ENCODE peak calls at places on chromosomes 1 and 21, in seven cellular contexts. A is cardiac muscle cell, R is HTR-8/SVneo, F is EH, I is right cardiac atrium, V is Daoy, L is astrocyte of the cerebellum. H is an unnamed sample.

GRCh38 chr1:112833806-112834205 is 118.7 kb upstream of the PPM1J start:
- DNase-seq in F (no peak), R (no peak), A (no peak), V (no peak), I (no peak), L (no peak), H (no peak)

GRCh38 chr1:238624786-238625185 is 734.1 kb upstream of the ZP4 start:
- DNase-seq in A (no peak), L (no peak), F (no peak), R (no peak), V (no peak), I (no peak), H (no peak)

GRCh38 chr1:201753492-201753891 is 75.5 kb upstream of the IPO9 start:
- DNase-seq in L (no peak), V (no peak), R (no peak), A (no peak), F (peak; percentile 77), I (no peak), H (no peak)

GRCh38 chr1:172449585-172450523 is 6.0 kb upstream of the PIGC start:
- DNase-seq in V (peak; percentile 68), L (peak; percentile 18), F (peak; percentile 71), A (peak; percentile 77), R (peak; percentile 69), I (peak; percentile 58), H (peak; percentile 71)

GRCh38 chr1:166947398-166948043 is 27.8 kb downstream of the ILDR2 start:
- DNase-seq in L (peak; percentile 60), V (peak; percentile 87), R (peak; percentile 48), A (peak; percentile 69), I (peak; percentile 44), F (peak; percentile 61), H (peak; percentile 91)

GRCh38 chr1:23184203-23184602 is 15.5 kb upstream of the LUZP1 start:
- DNase-seq in F (no peak), I (no peak), A (no peak), L (no peak), V (no peak), R (no peak), H (no peak)

GRCh38 chr1:222552882-222553281 is 5.0 kb upstream of the HHIPL2 start:
- DNase-seq in L (no peak), I (peak; percentile 68), R (no peak), A (peak; percentile 14), F (peak; percentile 32), V (no peak), H (no peak)

GRCh38 chr1:115337276-115337632 is 795 bp downstream of the NGF start:
- DNase-seq in I (no peak), F (peak; percentile 51), V (no peak), R (no peak), L (no peak), A (no peak), H (peak; percentile 42)

GRCh38 chr1:44025816-44026215 is 5.4 kb downstream of the SLC6A9 start:
- DNase-seq in F (no peak), A (no peak), L (no peak), R (no peak), I (no peak), V (no peak), H (no peak)

GRCh38 chr21:40846566-40847411 is at the start of gene DSCAM:
- DNase-seq in V (no peak), A (no peak), R (no peak), L (no peak), I (no peak), F (peak; percentile 24), H (peak; percentile 22)

GRCh38 chr1:56331892-56332567 is 247.3 kb downstream of the PLPP3 start:
- DNase-seq in L (no peak), V (peak; percentile 95), I (no peak), F (peak; percentile 27), R (peak; percentile 32), A (no peak), H (no peak)

GRCh38 chr1:169483500-169483966 is 2.2 kb downstream of the SLC19A2 start:
- DNase-seq in I (peak; percentile 23), V (peak; percentile 39), A (peak; percentile 49), L (no peak), R (no peak), F (peak; percentile 18), H (peak; percentile 78)

GRCh38 chr1:151058682-151059341 is 610 bp downstream of the CDC42SE1 start:
- DNase-seq in F (no peak), I (peak; percentile 28), V (peak; percentile 22), A (peak; percentile 42), R (no peak), L (no peak), H (peak; percentile 24)

GRCh38 chr1:15843826-15844572 is 3.5 kb upstream of the SPEN start:
- DNase-seq in R (no peak), I (no peak), F (no peak), L (peak; percentile 67), A (no peak), V (no peak), H (no peak)

GRCh38 chr1:40982721-40983120 is 3.2 kb downstream of the CTPS1 start:
- DNase-seq in F (peak; percentile 60), A (no peak), L (no peak), R (no peak), I (no peak), V (no peak), H (no peak)

GRCh38 chr21:17732306-17732705 is 86.8 kb downstream of the C21orf91 start:
- DNase-seq in R (peak; percentile 22), F (peak; percentile 22), V (peak; percentile 16), I (no peak), A (no peak), L (peak; percentile 42), H (no peak)

GRCh38 chr1:84571150-84571535 is 3.1 kb downstream of the CTBS start:
- DNase-seq in V (peak; percentile 15), F (peak; percentile 20), A (peak; percentile 3), L (no peak), R (no peak), I (no peak), H (no peak)

GRCh38 chr1:207036865-207037264 is 4.3 kb upstream of the C1orf116 start:
- DNase-seq in F (no peak), V (no peak), R (no peak), L (no peak), I (no peak), A (no peak), H (no peak)

GRCh38 chr1:22347854-22348760 is 103.5 kb upstream of the ZBTB40 start:
- DNase-seq in V (no peak), I (no peak), L (no peak), R (no peak), A (no peak), F (no peak), H (no peak)

GRCh38 chr21:34004013-34004938 is 69.1 kb upstream of the MRPS6 start:
- DNase-seq in A (no peak), L (no peak), V (no peak), R (no peak), F (no peak), I (peak; percentile 37), H (peak; percentile 49)

GRCh38 chr1:17181785-17182464 is 23.0 kb upstream of the PADI1 start:
- DNase-seq in R (no peak), A (no peak), F (no peak), I (no peak), L (no peak), V (no peak), H (peak; percentile 4)

GRCh38 chr1:85153149-85153891 is 47.5 kb downstream of the SYDE2 start:
- DNase-seq in R (no peak), F (no peak), A (no peak), I (no peak), V (no peak), L (no peak), H (no peak)

GRCh38 chr1:40232444-40232843 is 15.3 kb upstream of the TMCO2 start:
- DNase-seq in F (no peak), R (no peak), V (no peak), A (no peak), L (no peak), I (no peak), H (no peak)

GRCh38 chr21:44687671-44688070 is 5.7 kb upstream of the KRTAP12-1 start:
- DNase-seq in F (no peak), I (no peak), R (no peak), V (no peak), L (no peak), A (no peak), H (no peak)

GRCh38 chr1:1371354-1371740 is 3.7 kb downstream of the AURKAIP1 start:
- DNase-seq in V (peak; percentile 66), L (no peak), I (no peak), F (no peak), A (peak; percentile 24), R (no peak), H (no peak)

GRCh38 chr1:59552001-59552400 is 255.1 kb downstream of the FGGY start:
- DNase-seq in A (no peak), F (no peak), R (no peak), L (no peak), I (no peak), V (no peak), H (no peak)

H was measured in testis.